ENCODE peak calls at places on chromosomes 16 and 17, in five cellular contexts. S, T, K, E and L are unnamed samples.

GRCh38 chr16:3822366-3823045 is 58.0 kb downstream of the CREBBP start:
- DNase-seq in K (peak; percentile 61), E (peak; percentile 50), T (peak; percentile 67), S (no peak), L (peak; percentile 33)

GRCh38 chr17:45006927-45007461 is 38.9 kb upstream of the C1QL1 start:
- DNase-seq in K (no peak), T (no peak), E (no peak), S (no peak), L (no peak)

GRCh38 chr17:66982011-66982508 is 17.6 kb downstream of the CACNG4 start:
- DNase-seq in E (no peak), T (no peak), S (no peak), K (no peak), L (peak; percentile 35)

GRCh38 chr17:7019839-7020519 is 2.9 kb upstream of the BCL6B start:
- DNase-seq in T (peak; percentile 56), K (peak; percentile 61), S (no peak), E (peak; percentile 76), L (no peak)

GRCh38 chr17:82838386-82839063 is 1.3 kb downstream of the ZNF750 start:
- DNase-seq in S (no peak), T (peak; percentile 51), K (peak; percentile 64), E (peak; percentile 38), L (peak; percentile 47)

GRCh38 chr16:30941600-30942420 is 7.1 kb upstream of the ORAI3 start:
- DNase-seq in K (peak; percentile 70), E (peak; percentile 71), S (peak; percentile 51), T (peak; percentile 73), L (no peak)

GRCh38 chr16:83728518-83728917 is 79.3 kb upstream of the HSBP1 start:
- DNase-seq in S (no peak), E (no peak), T (no peak), K (no peak), L (no peak)

GRCh38 chr16:10668322-10669045 is 26.2 kb downstream of the TEKT5 start:
- DNase-seq in K (peak; percentile 23), E (peak; percentile 28), T (peak; percentile 5), S (no peak), L (peak; percentile 9)

GRCh38 chr16:55482056-55482455 is 3.1 kb downstream of the MMP2 start:
- DNase-seq in T (peak; percentile 57), S (no peak), E (no peak), K (no peak), L (no peak)

GRCh38 chr17:77424585-77425344 is 284.0 kb downstream of the SEC14L1 start:
- DNase-seq in S (peak; percentile 89), T (peak; percentile 97), K (peak; percentile 99), E (peak; percentile 99), L (peak; percentile 96)

GRCh38 chr17:63881935-63882601 is at the start of gene GH2:
- DNase-seq in S (no peak), E (peak; percentile 62), K (peak; percentile 53), T (peak; percentile 64), L (peak; percentile 63)

GRCh38 chr17:19270951-19271611 is 33.9 kb downstream of the EPN2 start:
- DNase-seq in S (no peak), T (no peak), K (no peak), E (no peak), L (no peak)

GRCh38 chr16:85523602-85524364 is 89.3 kb upstream of the GSE1 start:
- DNase-seq in K (peak; percentile 34), E (peak; percentile 75), T (peak; percentile 12), S (no peak), L (peak; percentile 47)

GRCh38 chr16:28292731-28293588 is 635 bp downstream of the SBK1 start:
- DNase-seq in E (no peak), T (no peak), S (no peak), K (no peak), L (no peak)

GRCh38 chr17:42665581-42666001 is 6.5 kb downstream of the TUBG2 start:
- DNase-seq in S (no peak), E (no peak), K (no peak), T (no peak), L (no peak)

GRCh38 chr17:62701706-62702085 is 74.2 kb downstream of the MRC2 start:
- DNase-seq in E (no peak), T (no peak), K (no peak), S (no peak), L (no peak)

GRCh38 chr16:12207939-12208338 is 231.4 kb downstream of the SNX29 start:
- DNase-seq in E (no peak), S (no peak), K (no peak), T (no peak), L (no peak)

GRCh38 chr16:52617591-52617990 is 70.6 kb upstream of the TOX3 start:
- DNase-seq in E (no peak), S (no peak), K (no peak), T (no peak), L (no peak)

GRCh38 chr17:1693339-1693738 is 8.7 kb upstream of the PRPF8 start:
- DNase-seq in E (no peak), T (peak; percentile 54), S (no peak), K (no peak), L (peak; percentile 36)

GRCh38 chr17:68182016-68182315 is 65.9 kb upstream of the AMZ2 start:
- DNase-seq in K (no peak), E (no peak), S (no peak), T (no peak), L (peak; percentile 15)

GRCh38 chr17:69947027-69947759 is 127.8 kb upstream of the KCNJ16 start:
- DNase-seq in K (no peak), T (no peak), E (no peak), S (no peak), L (no peak)

GRCh38 chr16:71676236-71676635 is 48.3 kb downstream of the PHLPP2 start:
- DNase-seq in T (no peak), E (no peak), K (no peak), S (no peak), L (no peak)

GRCh38 chr17:35568561-35568960 is 7.9 kb upstream of the SLFN14 start:
- DNase-seq in T (peak; percentile 70), K (peak; percentile 59), S (no peak), E (peak; percentile 56), L (peak; percentile 48)

GRCh38 chr16:1183235-1183907 is 30.5 kb downstream of the CACNA1H start:
- DNase-seq in S (no peak), E (peak; percentile 82), T (peak; percentile 77), K (peak; percentile 71), L (peak; percentile 60)

GRCh38 chr17:33299115-33299514 is 6.0 kb upstream of the ASIC2 start:
- DNase-seq in E (no peak), T (no peak), S (no peak), K (no peak), L (no peak)

GRCh38 chr17:30091166-30091670 is 25.4 kb upstream of the NSRP1 start:
- DNase-seq in E (peak; percentile 41), S (no peak), T (no peak), K (peak; percentile 31), L (no peak)

GRCh38 chr17:30093463-30094147 is 23.0 kb upstream of the NSRP1 start:
- DNase-seq in K (peak; percentile 75), T (peak; percentile 71), E (peak; percentile 76), S (no peak), L (peak; percentile 36)

GRCh38 chr17:30092886-30093285 is 23.7 kb upstream of the NSRP1 start:
- DNase-seq in S (no peak), T (no peak), K (no peak), E (no peak), L (no peak)

GRCh38 chr17:30091771-30092170 is 24.8 kb upstream of the NSRP1 start:
- DNase-seq in K (peak; percentile 81), S (no peak), E (peak; percentile 80), T (peak; percentile 69), L (peak; percentile 80)

GRCh38 chr17:30095507-30096244 is 20.9 kb upstream of the NSRP1 start:
- DNase-seq in T (peak; percentile 89), K (peak; percentile 85), E (peak; percentile 84), S (no peak), L (peak; percentile 61)
- TF ChIP-seq CTCF in T (peak; percentile 61), K (peak; percentile 77), E (peak; percentile 68), S (peak; percentile 39), L (peak; percentile 68)

GRCh38 chr17:74782571-74782970 is 6.4 kb upstream of the NAT9 start:
- DNase-seq in T (no peak), S (no peak), K (no peak), E (no peak), L (no peak)

GRCh38 chr17:74778960-74779359 is 2.8 kb upstream of the NAT9 start:
- DNase-seq in E (peak; percentile 82), K (peak; percentile 77), S (no peak), T (peak; percentile 56), L (no peak)

GRCh38 chr17:74777884-74778490 is 1.8 kb upstream of the NAT9 start:
- DNase-seq in K (no peak), E (peak; percentile 22), T (no peak), S (no peak), L (no peak)

GRCh38 chr17:74779948-74780400 is 3.8 kb upstream of the NAT9 start:
- DNase-seq in T (no peak), E (no peak), S (no peak), K (no peak), L (no peak)

DNA sequence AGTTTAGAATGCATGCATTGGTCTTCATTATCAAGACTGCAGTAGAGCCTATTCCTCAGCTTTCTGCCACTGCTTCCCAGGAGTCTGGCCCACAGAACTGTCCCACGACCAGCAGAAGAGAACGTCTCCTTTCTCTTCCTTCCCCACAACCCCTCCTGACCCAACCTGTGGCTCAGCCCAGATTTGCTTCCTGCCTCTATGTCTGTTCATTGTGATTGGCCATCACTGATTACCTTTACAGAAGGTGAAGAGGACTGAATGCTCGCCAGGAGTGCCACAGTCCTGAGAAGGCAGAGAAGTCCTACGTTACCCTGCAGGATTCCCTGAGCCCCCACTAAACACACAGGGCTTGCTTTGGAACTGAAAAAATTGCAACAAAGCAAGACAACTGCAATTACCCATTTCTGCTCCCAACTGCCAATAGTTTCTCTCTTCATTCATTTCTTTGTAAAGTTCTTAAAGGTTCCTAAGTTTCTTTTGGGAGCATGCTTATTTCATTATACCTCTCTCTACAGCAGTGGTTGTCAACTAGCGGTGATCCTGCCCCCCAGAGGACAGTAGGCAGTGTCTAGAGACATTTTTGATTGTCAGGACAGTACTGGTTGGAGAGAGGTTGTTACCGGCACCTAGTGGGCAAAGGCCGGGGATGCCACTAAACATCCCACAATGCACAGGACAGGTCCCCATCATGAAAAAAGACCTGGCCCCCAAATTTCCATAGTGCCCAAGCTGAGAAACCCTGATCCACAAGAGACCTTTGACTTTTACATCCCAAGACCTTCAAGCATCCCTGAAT is 4.5 kb upstream of the NAT9 start:
- DNase-seq in E (no peak), S (no peak), K (no peak), T (no peak), L (peak; percentile 42)
- H3K4me3 ChIP-seq in E (no peak overlapping the region), S (no peak overlapping the region), K (no peak overlapping the region), T (no peak overlapping the region), L (no peak overlapping the region)

DNA sequence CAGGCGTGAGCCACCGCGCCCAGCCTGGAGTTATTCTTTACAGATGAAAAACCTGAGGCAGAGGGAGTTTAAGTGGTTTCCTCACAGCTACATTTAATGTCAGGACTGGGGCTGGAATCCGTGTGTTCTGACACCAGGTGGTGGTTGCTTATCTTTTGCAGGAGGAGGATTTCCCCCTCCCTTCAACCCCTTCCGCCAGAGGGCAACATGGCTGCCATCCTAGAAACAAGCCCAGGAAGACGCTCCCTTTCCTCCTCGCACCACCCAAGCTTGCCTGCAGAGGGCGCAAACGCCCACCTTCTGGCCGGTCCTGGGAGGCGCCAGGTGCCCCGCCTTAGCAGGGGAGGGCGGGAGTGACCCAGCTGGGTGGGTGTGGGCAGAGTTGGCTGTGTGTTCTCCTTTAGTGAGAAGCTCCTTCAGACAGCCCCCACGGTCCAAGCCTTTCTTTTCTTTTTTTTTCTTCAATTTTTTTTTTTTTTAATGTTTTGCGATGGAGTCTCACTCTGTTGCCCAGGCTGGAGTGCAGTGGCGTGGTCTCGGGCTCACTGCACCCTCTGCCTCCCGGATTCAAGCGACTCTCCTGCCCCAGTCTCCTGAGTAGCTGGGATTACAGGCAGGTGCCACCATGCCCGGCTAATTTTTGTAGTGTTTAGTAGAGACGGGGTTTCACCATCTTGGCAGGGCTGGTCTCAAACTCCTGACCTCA is 9.9 kb upstream of the RAP1GAP2 start:
- DNase-seq in S (peak; percentile 47), T (peak; percentile 84), E (peak; percentile 91), K (peak; percentile 83), L (peak; percentile 80)
- TF ChIP-seq CTCF in S (peak; percentile 52), T (peak; percentile 87), E (peak; percentile 90), K (peak; percentile 87), L (peak; percentile 84)

GRCh38 chr17:50421308-50422031 is 4.5 kb upstream of the ACSF2 start:
- DNase-seq in S (no peak), E (peak; percentile 54), K (peak; percentile 32), T (peak; percentile 22), L (peak; percentile 10)
- H3K4me3 ChIP-seq in S (peak overlapping the region; percentile 7), E (no peak overlapping the region), K (peak overlapping the region; percentile 16), T (no peak overlapping the region), L (peak overlapping the region; percentile 24)